ENCODE peak calls at places on chromosomes 16 and 17, in ten cellular contexts. J is GM12865; P is AG09319; L is stomach; X is CD8-positive, alpha-beta T cell; C is glutamatergic neuron; F is fibroblast of mammary gland; O is activated CD8-positive, alpha-beta T cell treated with anti-CD3 and anti-CD28 coated beads for 36 hours; R is CD4-positive, alpha-beta T cell; S is CD14-positive monocyte. Z is an unnamed sample.

GRCh38 chr16:10675221-10675620 is 19.5 kb downstream of the TEKT5 start:
- DNase-seq in R (no peak), S (no peak), J (no peak), L (no peak), C (no peak), O (no peak), P (no peak), F (no peak), X (no peak), Z (no peak)

GRCh38 chr17:8696951-8697745 is 47.5 kb downstream of the CCDC42 start:
- DNase-seq in O (no peak), P (no peak), J (no peak), X (no peak), S (no peak), L (no peak), R (no peak), F (peak), C (no peak), Z (peak)

GRCh38 chr16:2470603-2471015 is 488 bp upstream of the NTN3 start:
- DNase-seq in S (no peak), R (no peak), L (no peak), C (peak), P (no peak), F (no peak), J (no peak), X (no peak), O (peak), Z (no peak)

GRCh38 chr16:31713945-31714898 is 159.4 kb upstream of the ZNF267 start:
- DNase-seq in F (no peak), O (peak), P (no peak), J (no peak), S (no peak), X (no peak), R (no peak), L (no peak), C (peak), Z (no peak)

GRCh38 chr17:62802531-62803205 is 5.4 kb downstream of the MARCHF10 start:
- DNase-seq in C (peak), L (no peak), S (no peak), R (no peak), O (no peak), F (peak), X (no peak), P (no peak), J (no peak), Z (no peak)

GRCh38 chr17:38663125-38663751 is 11.5 kb downstream of the EPOP start:
- DNase-seq in J (peak), P (no peak), R (no peak), S (no peak), C (peak), F (peak), O (peak), X (no peak), L (peak), Z (peak)

GRCh38 chr16:84175351-84176081 is 11.3 kb downstream of the TAF1C start:
- DNase-seq in C (peak), S (peak), P (peak), X (peak), L (peak), O (peak), F (peak), R (no peak), J (peak), Z (peak)

GRCh38 chr17:15303293-15303692 is 38.1 kb downstream of the TEKT3 start:
- DNase-seq in C (no peak), P (no peak), R (no peak), L (no peak), J (no peak), X (no peak), O (no peak), F (no peak), S (no peak), Z (no peak)

GRCh38 chr17:49998836-49999511 is 4.0 kb upstream of the DLX3 start:
- DNase-seq in J (no peak), R (no peak), F (no peak), O (no peak), C (no peak), S (no peak), X (no peak), P (no peak), L (no peak), Z (no peak)

GRCh38 chr16:69114976-69115355 is 9.5 kb downstream of the HAS3 start:
- DNase-seq in J (no peak), F (no peak), X (no peak), P (no peak), S (no peak), R (no peak), O (no peak), L (no peak), C (no peak), Z (no peak)

GRCh38 chr16:3095869-3096268 is 3.2 kb downstream of the ZSCAN10 start:
- DNase-seq in X (peak), P (no peak), R (no peak), C (no peak), J (peak), O (peak), S (peak), F (peak), L (no peak), Z (no peak)

GRCh38 chr16:2825899-2826298 is 4.2 kb upstream of the ZG16B start:
- DNase-seq in J (no peak), S (peak), C (no peak), R (no peak), P (no peak), X (no peak), O (no peak), L (no peak), F (no peak), Z (no peak)

GRCh38 chr16:89575247-89576172 is at the start of gene CPNE7:
- DNase-seq in F (no peak), L (no peak), O (no peak), S (no peak), J (no peak), X (no peak), R (no peak), C (no peak), P (no peak), Z (no peak)

GRCh38 chr16:89576173-89577054 is 856 bp downstream of the CPNE7 start:
- DNase-seq in P (no peak), O (no peak), J (no peak), X (no peak), L (no peak), S (no peak), R (no peak), C (no peak), F (no peak), Z (no peak)

GRCh38 chr16:89573826-89574680 is 1.5 kb upstream of the CPNE7 start:
- DNase-seq in L (no peak), C (peak), J (no peak), R (no peak), O (no peak), P (no peak), F (no peak), X (no peak), S (no peak), Z (no peak)

GRCh38 chr16:89572478-89573205 is 2.9 kb upstream of the CPNE7 start:
- DNase-seq in O (no peak), S (no peak), F (no peak), C (no peak), P (no peak), R (no peak), X (no peak), L (no peak), J (no peak), Z (no peak)

DNA sequence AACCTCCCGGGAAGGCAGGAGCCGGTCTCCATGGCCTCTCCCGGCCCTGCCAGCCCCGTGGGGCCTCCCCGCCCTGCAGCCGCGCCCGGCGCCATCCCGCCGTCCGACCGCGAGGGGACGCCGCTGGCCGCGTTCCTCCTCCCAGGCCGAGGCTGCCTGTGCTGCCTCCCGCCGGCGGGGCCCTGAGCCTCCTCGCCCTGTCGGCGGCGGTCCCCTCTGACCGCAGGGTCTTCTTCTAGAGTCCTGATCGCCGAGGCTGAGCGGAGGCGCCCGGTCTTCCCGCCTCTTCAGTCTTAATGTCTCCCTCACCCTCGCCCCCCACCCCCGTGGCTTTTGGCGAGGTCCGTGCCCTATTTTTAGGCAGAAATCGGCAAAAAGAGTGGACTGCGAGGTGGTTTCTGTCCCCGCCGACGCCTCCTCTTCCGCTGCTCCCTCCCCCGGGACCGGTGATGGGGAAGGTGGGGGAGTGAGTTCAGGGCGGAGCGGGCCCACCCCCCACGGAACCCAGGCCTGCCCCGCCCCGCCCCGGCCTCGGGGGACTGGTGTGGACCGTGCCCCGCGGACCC is 794 bp upstream of the CPNE7 start:
- DNase-seq in S (no peak), R (peak), F (peak), X (peak), P (no peak), L (peak), J (peak), O (peak), C (peak), Z (peak)
- TF ChIP-seq CTCF in S (peak), R (peak), F (no peak), X (no peak), P (peak), L (peak), J (peak), O (peak), C (peak), Z (peak)

DNA sequence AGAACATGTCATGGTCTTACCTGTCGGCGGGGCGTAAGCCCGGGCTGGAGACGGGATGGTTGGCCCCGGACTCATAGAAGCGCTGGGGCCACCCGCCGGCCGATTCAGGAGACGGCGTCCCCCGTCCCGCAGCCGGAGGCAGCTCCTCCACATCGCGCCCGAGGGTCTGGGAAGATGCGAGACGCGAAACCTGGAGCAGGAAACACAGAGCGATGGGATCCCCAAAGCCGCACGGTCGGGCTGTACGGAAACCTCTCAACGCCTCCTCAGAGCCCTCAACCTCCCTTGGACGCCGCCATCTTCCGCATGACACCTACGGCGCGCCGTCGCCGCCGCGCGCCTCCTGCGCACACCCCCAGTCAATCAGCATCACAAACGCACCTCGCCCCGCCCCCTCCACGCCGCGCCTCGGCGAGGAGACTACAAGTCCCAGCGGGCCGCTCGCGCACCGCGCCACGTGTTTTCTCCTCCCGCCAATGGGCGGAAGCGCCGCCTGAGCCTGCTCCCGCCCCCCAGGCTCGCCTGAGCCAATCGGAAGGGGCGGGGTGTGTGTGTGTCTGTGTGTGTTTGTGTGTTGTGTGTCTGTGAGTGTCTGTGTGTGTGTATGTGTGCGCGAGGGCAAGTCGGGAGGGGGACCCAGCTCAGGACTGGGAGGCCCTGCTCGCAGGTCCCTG is at the start of the genes ATPAF2 and GID4:
- DNase-seq in F (peak), R (peak), J (peak), S (peak), L (peak), P (peak), C (peak), O (peak), X (peak), Z (peak)
- TF ChIP-seq CTCF in F (no peak), R (no peak), J (no peak), S (no peak), L (no peak), P (peak), C (no peak), O (no peak), X (no peak), Z (peak)

GRCh38 chr16:87000007-87000406 is 317.2 kb downstream of the C16orf95 start:
- DNase-seq in O (no peak), P (no peak), X (no peak), L (no peak), C (no peak), R (no peak), F (no peak), J (no peak), S (no peak), Z (no peak)

GRCh38 chr16:87002717-87003413 is 314.3 kb downstream of the C16orf95 start:
- DNase-seq in F (peak), S (no peak), P (no peak), X (no peak), L (no peak), J (no peak), O (no peak), C (no peak), R (no peak), Z (no peak)

GRCh38 chr16:87006021-87006420 is 311.2 kb downstream of the C16orf95 start:
- DNase-seq in X (no peak), L (no peak), S (no peak), J (no peak), C (no peak), P (no peak), R (no peak), F (no peak), O (no peak), Z (no peak)

GRCh38 chr16:87006789-87007745 is 310.1 kb downstream of the C16orf95 start:
- DNase-seq in F (peak), J (no peak), P (no peak), C (peak), L (no peak), O (no peak), S (no peak), R (no peak), X (no peak), Z (no peak)

DNA sequence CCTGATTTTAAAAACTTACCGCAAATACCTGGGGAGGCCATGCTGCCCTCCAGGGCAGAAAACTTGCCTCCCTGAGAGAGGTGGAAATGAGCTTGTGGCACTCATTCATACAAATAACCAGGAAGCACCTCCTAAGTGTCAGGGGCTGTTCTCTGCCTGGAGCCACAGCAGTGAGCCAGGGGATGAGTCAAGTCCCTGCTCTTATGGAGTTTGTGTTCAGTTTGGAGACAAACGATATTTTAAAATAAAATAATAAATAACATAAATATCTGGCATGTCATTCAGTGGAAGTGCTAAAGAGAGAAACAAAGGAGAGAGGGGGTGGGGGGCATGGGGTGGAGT is 313.8 kb downstream of the C16orf95 start:
- DNase-seq in X (no peak), J (no peak), P (no peak), C (no peak), L (no peak), O (no peak), R (no peak), S (no peak), F (peak), Z (no peak)
- TF ChIP-seq CTCF in X (no peak), J (no peak), P (no peak), C (no peak), L (no peak), O (no peak), R (no peak), S (no peak), F (no peak), Z (no peak)

GRCh38 chr17:31859487-31860008 is 504 bp upstream of the COPRS start:
- DNase-seq in J (no peak), L (no peak), C (no peak), X (no peak), F (no peak), P (no peak), O (no peak), S (no peak), R (no peak), Z (no peak)

GRCh38 chr17:31857920-31858646 is 961 bp downstream of the COPRS start:
- DNase-seq in L (no peak), F (peak), P (no peak), C (no peak), R (no peak), X (no peak), O (no peak), J (no peak), S (no peak), Z (no peak)

GRCh38 chr17:31856750-31857149 is 2.3 kb downstream of the COPRS start:
- DNase-seq in R (no peak), O (no peak), J (no peak), S (no peak), P (no peak), X (no peak), C (no peak), L (no peak), F (no peak), Z (no peak)

GRCh38 chr17:31854672-31855071 is 4.4 kb downstream of the COPRS start:
- DNase-seq in L (no peak), C (no peak), O (no peak), S (no peak), P (no peak), F (peak), R (no peak), X (no peak), J (no peak), Z (no peak)

DNA sequence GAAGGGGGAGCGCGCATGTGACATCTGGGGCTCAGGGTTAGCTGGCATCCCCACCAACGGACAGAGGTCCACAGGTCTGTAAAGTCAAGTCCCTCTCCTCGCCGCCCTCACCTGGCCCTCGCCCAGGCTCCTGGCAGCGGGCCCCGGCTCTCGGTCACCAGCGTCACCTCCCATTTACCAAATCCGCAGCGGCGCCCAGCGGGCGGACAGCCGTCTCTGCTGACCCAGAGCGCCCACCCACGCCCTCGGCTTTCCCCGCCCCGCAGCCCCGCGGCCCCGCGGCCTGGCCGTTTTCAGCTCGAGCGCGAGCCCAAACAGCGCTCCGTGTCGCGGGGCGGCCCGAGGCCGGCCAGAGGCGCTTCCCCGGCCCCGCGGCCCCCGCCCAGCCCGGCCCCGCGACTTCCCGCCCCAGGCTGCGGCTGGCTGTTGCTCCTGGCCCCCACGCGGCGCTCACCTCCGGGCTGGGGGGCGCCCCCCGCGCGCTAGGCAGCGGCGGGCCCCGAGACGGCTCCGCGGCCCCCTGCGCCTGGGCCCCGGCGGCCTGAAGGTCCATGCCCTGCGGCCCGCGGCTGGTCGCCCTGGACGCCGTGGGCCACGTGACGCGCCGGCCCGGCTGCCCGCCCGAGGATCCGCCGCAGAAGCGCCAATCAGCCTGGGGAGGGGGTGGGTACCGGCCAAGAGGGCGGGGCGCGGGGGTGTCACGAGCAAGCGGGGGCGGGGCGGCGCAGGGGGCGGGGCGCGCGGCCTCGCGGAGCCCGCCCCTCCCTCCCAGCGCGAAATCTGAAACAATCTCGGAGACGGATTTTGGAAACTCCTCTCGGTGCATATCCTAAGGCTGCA is at the start of gene COPRS:
- DNase-seq in R (peak), S (peak), L (peak), P (peak), X (peak), J (peak), F (peak), C (peak), O (peak), Z (peak)
- TF ChIP-seq CTCF in R (no peak), S (no peak), L (peak), P (no peak), X (no peak), J (no peak), F (no peak), C (no peak), O (no peak), Z (peak)

GRCh38 chr17:48720263-48721008 is 1.9 kb downstream of the PRAC1 start:
- DNase-seq in F (no peak), R (no peak), J (no peak), X (no peak), S (no peak), P (no peak), C (no peak), O (no peak), L (no peak), Z (no peak)
- TF ChIP-seq CTCF in F (no peak), R (no peak), J (no peak), X (no peak), S (no peak), P (no peak), C (no peak), O (no peak), L (no peak), Z (no peak)

DNA sequence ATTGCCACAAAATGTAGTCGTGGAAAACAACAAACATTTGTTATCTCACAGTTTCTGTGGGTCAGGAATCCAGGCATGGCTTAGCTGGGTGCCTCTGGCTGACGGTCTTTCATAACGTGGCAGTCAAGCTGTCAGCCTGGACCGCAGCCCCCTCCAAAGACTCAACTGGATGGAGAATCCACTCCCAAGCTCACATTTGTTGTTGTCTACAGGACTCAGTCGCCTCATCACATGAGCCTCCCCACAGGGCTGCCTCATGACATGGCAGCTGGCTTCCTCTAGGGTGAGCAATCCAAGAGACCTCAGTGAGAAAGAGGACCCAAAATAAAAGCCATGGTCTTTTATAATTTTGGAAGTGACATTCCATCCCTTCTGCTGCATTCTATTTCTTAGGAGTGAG is 34.7 kb upstream of the AKAP1 start:
- DNase-seq in L (no peak), R (no peak), P (no peak), F (no peak), S (no peak), J (no peak), X (no peak), C (no peak), O (no peak), Z (no peak)
- TF ChIP-seq CTCF in L (no peak), R (no peak), P (no peak), F (no peak), S (no peak), J (peak), X (no peak), C (no peak), O (no peak), Z (no peak)

DNA sequence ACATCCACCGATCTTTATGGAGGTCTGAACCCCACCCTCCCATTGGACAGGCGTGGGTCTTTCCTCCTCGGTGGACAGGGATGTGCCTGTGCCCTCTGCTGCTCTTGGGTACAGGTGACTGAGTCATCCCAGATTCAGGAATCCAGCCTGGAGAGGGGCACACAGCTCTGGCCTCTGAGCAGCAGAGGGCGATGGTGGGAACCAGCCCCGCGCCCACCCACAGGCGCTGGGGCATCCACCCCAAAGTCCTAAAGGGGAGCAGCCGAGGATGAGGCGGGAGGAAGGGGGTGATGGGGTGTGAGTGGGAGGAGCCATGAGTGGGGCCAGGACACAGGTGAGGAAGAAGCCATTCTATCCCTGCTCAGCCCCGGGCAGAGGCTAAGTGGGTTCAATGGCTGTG is 35.0 kb downstream of the ENGASE start:
- DNase-seq in R (no peak), P (no peak), S (no peak), X (no peak), C (no peak), J (no peak), O (no peak), F (no peak), L (no peak), Z (no peak)
- TF ChIP-seq CTCF in R (no peak), P (peak), S (no peak), X (no peak), C (no peak), J (peak), O (no peak), F (no peak), L (no peak), Z (peak)

GRCh38 chr16:9645911-9646310 is 536.3 kb downstream of the GRIN2A start:
- DNase-seq in O (no peak), L (no peak), X (no peak), P (no peak), F (no peak), S (no peak), C (no peak), J (no peak), R (no peak), Z (no peak)
- TF ChIP-seq CTCF in O (no peak), L (no peak), X (no peak), P (no peak), F (no peak), S (no peak), C (no peak), J (no peak), R (no peak), Z (no peak)

GRCh38 chr17:60577147-60577925 is 22.7 kb upstream of the PPM1D start:
- DNase-seq in J (peak), P (no peak), L (no peak), R (no peak), X (no peak), C (no peak), F (peak), S (no peak), O (no peak), Z (no peak)
- TF ChIP-seq CTCF in J (no peak), P (peak), L (peak), R (peak), X (no peak), C (no peak), F (no peak), S (no peak), O (no peak), Z (no peak)